ENCODE peak calls at places on chromosomes 3 and 15, in five cellular contexts. O is activated CD4-positive, CD25-positive, alpha-beta regulatory T cell treated with anti-CD3 and anti-CD28 coated beads, Interleukin-2, amount 50 U/mL, for 72 hours; I is head of caudate nucleus; H is B cell; D is fibroblast of gingiva. Q is an unnamed sample.

GRCh38 chr3:189337672-189338071 is 165.9 kb downstream of the TPRG1 start:
- DNase-seq in D (no peak), O (no peak), I (no peak), H (no peak), Q (no peak)

GRCh38 chr3:114644372-114644771 is 350.5 kb downstream of the TIGIT start:
- DNase-seq in H (no peak), D (no peak), O (no peak), I (no peak), Q (no peak)

GRCh38 chr3:153350420-153350819 is 188.4 kb downstream of the RAP2B start:
- DNase-seq in I (no peak), H (no peak), D (peak), O (no peak), Q (no peak)

GRCh38 chr15:98241032-98241554 is 280.6 kb downstream of the ARRDC4 start:
- DNase-seq in O (no peak), I (no peak), D (no peak), H (no peak), Q (no peak)

GRCh38 chr3:55746808-55747413 is 259.8 kb upstream of the WNT5A start:
- DNase-seq in I (no peak), D (no peak), O (no peak), H (no peak), Q (no peak)

GRCh38 chr15:75725719-75726607 is 13.3 kb upstream of the CSPG4 start:
- DNase-seq in I (peak), O (no peak), D (no peak), H (no peak), Q (no peak)

GRCh38 chr3:188217681-188218080 is 63.7 kb downstream of the LPP start:
- DNase-seq in H (no peak), D (no peak), I (no peak), O (no peak), Q (no peak)

GRCh38 chr15:81962438-81962837 is 83.4 kb downstream of the MEX3B start:
- DNase-seq in O (no peak), H (no peak), I (no peak), D (no peak), Q (no peak)

GRCh38 chr15:60423540-60423939 is 25.8 kb upstream of the ANXA2 start:
- DNase-seq in I (no peak), H (no peak), D (peak), O (no peak), Q (no peak)

GRCh38 chr3:16658004-16658932 is 53.0 kb upstream of the DAZL start:
- DNase-seq in D (peak), H (no peak), I (no peak), O (no peak), Q (no peak)

GRCh38 chr15:25182098-25182478 is 227.3 kb downstream of the SNRPN start:
- DNase-seq in I (no peak), O (peak), H (no peak), D (no peak), Q (no peak)

GRCh38 chr3:107235923-107236315 is 141.3 kb upstream of the CCDC54 start:
- DNase-seq in D (peak), H (peak), O (no peak), I (peak), Q (peak)

GRCh38 chr15:73560501-73561117 is 72.6 kb downstream of the NPTN start:
- DNase-seq in H (no peak), D (peak), O (no peak), I (no peak), Q (no peak)

GRCh38 chr15:69591905-69592508 is 139.4 kb downstream of the RPLP1 start:
- DNase-seq in H (no peak), O (no peak), I (no peak), D (no peak), Q (no peak)

GRCh38 chr3:193897288-193897687 is 238.7 kb upstream of the HES1 start:
- DNase-seq in O (no peak), D (no peak), I (no peak), H (no peak), Q (no peak)

GRCh38 chr15:36363335-36363734 is 216.1 kb upstream of the CDIN1 start:
- DNase-seq in I (no peak), O (no peak), H (no peak), D (peak), Q (no peak)

GRCh38 chr3:22236490-22237271 is 485.7 kb upstream of the ZNF385D start:
- DNase-seq in I (no peak), H (no peak), D (no peak), O (no peak), Q (no peak)

GRCh38 chr3:194270627-194271458 is 80.3 kb downstream of the CPN2 start:
- DNase-seq in D (peak), I (peak), H (no peak), O (no peak), Q (peak)

GRCh38 chr3:30720586-30721313 is 114.3 kb downstream of the TGFBR2 start:
- DNase-seq in D (peak), O (no peak), I (no peak), H (no peak), Q (no peak)

GRCh38 chr3:126267169-126267975 is 87.0 kb upstream of the ALDH1L1 start:
- DNase-seq in I (peak), O (no peak), H (no peak), D (peak), Q (peak)

GRCh38 chr3:189389346-189389745 is 217.6 kb downstream of the TPRG1 start:
- DNase-seq in H (no peak), I (no peak), O (no peak), D (peak), Q (no peak)

GRCh38 chr15:46815765-46816164 is 901.5 kb upstream of the SEMA6D start:
- DNase-seq in D (no peak), O (no peak), I (no peak), H (no peak), Q (no peak)

GRCh38 chr3:129627350-129628168 is 21.1 kb upstream of the PLXND1 start:
- DNase-seq in I (peak), D (peak), H (peak), O (peak), Q (peak)

GRCh38 chr3:95356764-95357501 is 1294.1 kb downstream of the NSUN3 start:
- DNase-seq in I (no peak), D (no peak), O (no peak), H (no peak), Q (no peak)

GRCh38 chr3:138234401-138235179 is 47.5 kb downstream of the ARMC8 start:
- DNase-seq in O (no peak), D (no peak), I (no peak), H (no peak), Q (no peak)

GRCh38 chr15:91049378-91050127 is 27.2 kb upstream of the VPS33B start:
- DNase-seq in D (peak), I (peak), H (peak), O (no peak), Q (peak)

GRCh38 chr3:46089237-46090011 is 62.1 kb upstream of the XCR1 start:
- DNase-seq in I (peak), O (no peak), H (no peak), D (peak), Q (peak)

GRCh38 chr3:157408499-157409149 is 28.0 kb upstream of the PTX3 start:
- DNase-seq in I (no peak), H (no peak), D (no peak), O (no peak), Q (no peak)

GRCh38 chr3:159158213-159158612 is 356.4 kb downstream of the MFSD1 start:
- DNase-seq in I (no peak), O (no peak), H (no peak), D (no peak), Q (no peak)

Q was measured in hippocampal formation.